ENCODE peak calls at places on chromosomes 7 and 10, in ten cellular contexts. One of them, this sample, is unnamed.
A peak's percentile ranks its signal among the peaks of the same experiment; 100 is the strongest.

GRCh38 chr10:46995234-46995633 is 84.0 kb downstream of the PTPN20 start:
- DNase-seq in cardiac muscle cell: peak; percentile 7
- DNase-seq in cardiac fibroblast: peak; percentile 4
- DNase-seq in AG09309: no peak
- DNase-seq in NT2/D1: no peak
- DNase-seq in IMR-90: no peak
- DNase-seq in uterus: no peak
- DNase-seq in neuronal stem cell: no peak
- DNase-seq in sigmoid colon: no peak
- DNase-seq in kidney epithelial cell: no peak
- DNase-seq in this sample: no peak

GRCh38 chr10:119643306-119644214 is 7.6 kb upstream of the BAG3 start:
- DNase-seq in NT2/D1: no peak
- DNase-seq in kidney epithelial cell: no peak
- DNase-seq in cardiac fibroblast: no peak
- DNase-seq in uterus: no peak
- DNase-seq in cardiac muscle cell: no peak
- DNase-seq in IMR-90: no peak
- DNase-seq in sigmoid colon: no peak
- DNase-seq in neuronal stem cell: no peak
- DNase-seq in AG09309: peak; percentile 52
- DNase-seq in this sample: no peak

GRCh38 chr7:139774376-139774775 is 3.4 kb downstream of the HIPK2 start:
- DNase-seq in AG09309: peak; percentile 55
- DNase-seq in IMR-90: peak; percentile 90
- DNase-seq in sigmoid colon: no peak
- DNase-seq in neuronal stem cell: no peak
- DNase-seq in kidney epithelial cell: no peak
- DNase-seq in cardiac muscle cell: peak; percentile 40
- DNase-seq in NT2/D1: no peak
- DNase-seq in uterus: no peak
- DNase-seq in cardiac fibroblast: peak; percentile 47
- DNase-seq in this sample: no peak

GRCh38 chr10:3817002-3817401 is 32.0 kb upstream of the KLF6 start:
- DNase-seq in kidney epithelial cell: no peak
- DNase-seq in IMR-90: no peak
- DNase-seq in AG09309: no peak
- DNase-seq in NT2/D1: no peak
- DNase-seq in neuronal stem cell: no peak
- DNase-seq in cardiac muscle cell: no peak
- DNase-seq in uterus: no peak
- DNase-seq in sigmoid colon: no peak
- DNase-seq in cardiac fibroblast: no peak
- DNase-seq in this sample: no peak

GRCh38 chr7:17498230-17498629 is 199.8 kb downstream of the AHR start:
- DNase-seq in kidney epithelial cell: no peak
- DNase-seq in cardiac muscle cell: no peak
- DNase-seq in AG09309: no peak
- DNase-seq in uterus: no peak
- DNase-seq in cardiac fibroblast: no peak
- DNase-seq in NT2/D1: no peak
- DNase-seq in IMR-90: no peak
- DNase-seq in neuronal stem cell: no peak
- DNase-seq in sigmoid colon: no peak
- DNase-seq in this sample: no peak

GRCh38 chr7:44280993-44281721 is 44.2 kb downstream of the CAMK2B start:
- DNase-seq in neuronal stem cell: no peak
- DNase-seq in IMR-90: no peak
- DNase-seq in uterus: peak; percentile 6
- DNase-seq in cardiac muscle cell: no peak
- DNase-seq in kidney epithelial cell: no peak
- DNase-seq in NT2/D1: no peak
- DNase-seq in cardiac fibroblast: no peak
- DNase-seq in AG09309: no peak
- DNase-seq in sigmoid colon: peak; percentile 59
- DNase-seq in this sample: no peak

GRCh38 chr7:5360971-5361370 is 62.7 kb downstream of the TNRC18 start:
- DNase-seq in kidney epithelial cell: no peak
- DNase-seq in cardiac fibroblast: no peak
- DNase-seq in cardiac muscle cell: no peak
- DNase-seq in sigmoid colon: no peak
- DNase-seq in IMR-90: no peak
- DNase-seq in AG09309: no peak
- DNase-seq in uterus: no peak
- DNase-seq in neuronal stem cell: no peak
- DNase-seq in NT2/D1: no peak
- DNase-seq in this sample: no peak

GRCh38 chr7:22858640-22859561 is 36.3 kb upstream of the TOMM7 start:
- DNase-seq in kidney epithelial cell: peak; percentile 69
- DNase-seq in NT2/D1: no peak
- DNase-seq in IMR-90: peak; percentile 99
- DNase-seq in sigmoid colon: no peak
- DNase-seq in cardiac fibroblast: peak; percentile 92
- DNase-seq in AG09309: peak; percentile 99
- DNase-seq in uterus: no peak
- DNase-seq in cardiac muscle cell: peak; percentile 94
- DNase-seq in neuronal stem cell: no peak
- DNase-seq in this sample: no peak

GRCh38 chr7:112634107-112634506 is 153.3 kb downstream of the LSMEM1 start:
- DNase-seq in uterus: no peak
- DNase-seq in neuronal stem cell: no peak
- DNase-seq in cardiac fibroblast: no peak
- DNase-seq in NT2/D1: no peak
- DNase-seq in sigmoid colon: no peak
- DNase-seq in AG09309: no peak
- DNase-seq in kidney epithelial cell: no peak
- DNase-seq in cardiac muscle cell: no peak
- DNase-seq in IMR-90: no peak
- DNase-seq in this sample: no peak

DNA sequence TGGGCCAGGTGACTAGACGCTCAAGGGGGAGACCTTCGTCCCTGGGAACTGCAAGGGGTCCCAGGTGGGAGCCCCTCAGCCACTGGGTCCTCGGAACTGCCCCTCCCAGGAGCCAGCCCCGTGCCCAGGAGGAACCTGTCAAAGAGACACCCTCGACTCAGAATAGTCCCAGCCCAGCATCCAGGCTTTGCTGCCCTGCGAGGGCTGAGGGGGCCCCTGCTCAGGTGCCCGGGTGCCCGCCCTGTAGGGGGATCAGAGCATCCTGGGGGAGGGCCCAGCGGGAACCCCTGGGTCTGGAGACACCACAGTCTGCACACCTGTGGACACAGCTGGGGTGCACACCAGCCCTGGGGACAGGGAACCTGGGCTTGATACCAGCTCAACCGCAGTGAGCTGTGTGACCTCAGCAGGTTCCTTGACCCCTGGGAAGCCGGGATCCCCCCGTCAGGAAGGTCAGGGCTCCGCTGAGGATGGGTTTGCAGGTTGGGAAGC is 394 bp downstream of the ELN start:
- DNase-seq in uterus: no peak
- DNase-seq in AG09309: no peak
- DNase-seq in sigmoid colon: no peak
- DNase-seq in kidney epithelial cell: no peak
- DNase-seq in IMR-90: no peak
- DNase-seq in neuronal stem cell: no peak
- DNase-seq in cardiac fibroblast: no peak
- DNase-seq in NT2/D1: no peak
- DNase-seq in cardiac muscle cell: no peak
- DNase-seq in this sample: no peak
- H3K4me3 ChIP-seq in uterus: peak overlapping the region; percentile 45
- H3K4me3 ChIP-seq in AG09309: peak overlapping the region; percentile 37
- H3K4me3 ChIP-seq in sigmoid colon: peak overlapping the region; percentile 74
- H3K4me3 ChIP-seq in kidney epithelial cell: no peak overlapping the region
- H3K4me3 ChIP-seq in IMR-90: peak overlapping the region; percentile 25
- H3K4me3 ChIP-seq in neuronal stem cell: no peak overlapping the region
- H3K4me3 ChIP-seq in cardiac fibroblast: peak overlapping the region; percentile 30
- H3K4me3 ChIP-seq in NT2/D1: no peak overlapping the region
- H3K4me3 ChIP-seq in cardiac muscle cell: no peak overlapping the region
- H3K4me3 ChIP-seq in this sample: peak overlapping the region; percentile 40

DNA sequence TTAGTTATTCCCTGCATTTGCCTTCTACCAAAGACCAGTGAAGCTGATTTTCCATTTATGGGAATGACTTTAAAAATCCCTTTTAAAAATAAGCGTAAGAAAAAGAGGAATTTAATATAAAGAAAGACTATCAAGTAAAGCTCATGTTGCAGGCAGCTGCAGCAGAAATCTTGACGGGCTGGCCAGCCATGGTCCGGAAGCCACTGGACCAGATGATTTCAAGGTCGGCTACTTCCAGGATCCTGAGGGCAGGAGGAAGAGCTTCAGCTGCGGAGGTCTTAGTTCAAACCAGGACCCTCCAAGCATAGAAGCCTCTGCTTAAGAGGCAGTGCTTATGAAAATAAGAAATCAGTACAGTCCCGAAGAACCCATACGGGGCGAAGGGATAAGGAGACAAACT is 220.2 kb upstream of the CELF2 start:
- DNase-seq in neuronal stem cell: no peak
- DNase-seq in cardiac muscle cell: peak; percentile 32
- DNase-seq in IMR-90: no peak
- DNase-seq in AG09309: no peak
- DNase-seq in NT2/D1: no peak
- DNase-seq in cardiac fibroblast: peak; percentile 37
- DNase-seq in sigmoid colon: no peak
- DNase-seq in uterus: no peak
- DNase-seq in kidney epithelial cell: no peak
- DNase-seq in this sample: no peak
- H3K4me3 ChIP-seq in neuronal stem cell: no peak overlapping the region
- H3K4me3 ChIP-seq in cardiac muscle cell: no peak overlapping the region
- H3K4me3 ChIP-seq in IMR-90: no peak overlapping the region
- H3K4me3 ChIP-seq in AG09309: no peak overlapping the region
- H3K4me3 ChIP-seq in NT2/D1: no peak overlapping the region
- H3K4me3 ChIP-seq in cardiac fibroblast: no peak overlapping the region
- H3K4me3 ChIP-seq in sigmoid colon: peak overlapping the region; percentile 43
- H3K4me3 ChIP-seq in uterus: peak overlapping the region; percentile 31
- H3K4me3 ChIP-seq in kidney epithelial cell: no peak overlapping the region
- H3K4me3 ChIP-seq in this sample: no peak overlapping the region

DNA sequence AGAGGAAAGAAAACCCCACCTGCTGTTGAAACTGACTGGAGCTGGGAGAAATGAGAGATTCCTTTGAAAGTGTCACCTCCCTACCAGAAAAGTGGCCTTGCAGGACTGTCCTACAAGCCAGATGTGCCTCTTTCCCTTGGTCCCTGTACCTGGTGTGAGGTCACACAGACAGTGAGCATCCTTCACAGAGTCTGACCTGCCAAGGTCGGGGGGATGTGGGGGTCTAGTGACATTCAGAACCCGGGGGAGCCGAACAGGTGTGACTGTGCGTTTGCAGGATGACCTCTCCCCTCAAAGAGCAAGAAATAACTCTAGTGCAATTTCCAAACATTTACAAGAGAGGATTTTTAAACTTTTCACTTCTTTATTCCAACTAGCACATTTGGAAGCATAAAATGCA is 93.4 kb upstream of the ZNF479 start:
- DNase-seq in neuronal stem cell: no peak
- DNase-seq in AG09309: no peak
- DNase-seq in cardiac fibroblast: no peak
- DNase-seq in cardiac muscle cell: no peak
- DNase-seq in kidney epithelial cell: no peak
- DNase-seq in uterus: no peak
- DNase-seq in IMR-90: no peak
- DNase-seq in sigmoid colon: no peak
- DNase-seq in NT2/D1: no peak
- DNase-seq in this sample: no peak
- H3K4me3 ChIP-seq in neuronal stem cell: no peak overlapping the region
- H3K4me3 ChIP-seq in AG09309: no peak overlapping the region
- H3K4me3 ChIP-seq in cardiac fibroblast: no peak overlapping the region
- H3K4me3 ChIP-seq in cardiac muscle cell: no peak overlapping the region
- H3K4me3 ChIP-seq in kidney epithelial cell: no peak overlapping the region
- H3K4me3 ChIP-seq in uterus: no peak overlapping the region
- H3K4me3 ChIP-seq in IMR-90: no peak overlapping the region
- H3K4me3 ChIP-seq in sigmoid colon: no peak overlapping the region
- H3K4me3 ChIP-seq in NT2/D1: no peak overlapping the region
- H3K4me3 ChIP-seq in this sample: no peak overlapping the region

GRCh38 chr7:88216276-88216675 is 3.6 kb downstream of the SRI start:
- DNase-seq in cardiac fibroblast: no peak
- DNase-seq in NT2/D1: no peak
- DNase-seq in neuronal stem cell: no peak
- DNase-seq in IMR-90: no peak
- DNase-seq in kidney epithelial cell: no peak
- DNase-seq in uterus: no peak
- DNase-seq in sigmoid colon: no peak
- DNase-seq in cardiac muscle cell: no peak
- DNase-seq in AG09309: no peak
- DNase-seq in this sample: no peak

GRCh38 chr7:88218428-88218745 is 1.5 kb downstream of the SRI start:
- DNase-seq in sigmoid colon: no peak
- DNase-seq in cardiac muscle cell: no peak
- DNase-seq in cardiac fibroblast: no peak
- DNase-seq in kidney epithelial cell: no peak
- DNase-seq in IMR-90: no peak
- DNase-seq in neuronal stem cell: no peak
- DNase-seq in uterus: no peak
- DNase-seq in NT2/D1: no peak
- DNase-seq in AG09309: no peak
- DNase-seq in this sample: no peak

GRCh38 chr7:88218836-88219605 is 817 bp downstream of the SRI start:
- DNase-seq in cardiac fibroblast: peak; percentile 80
- DNase-seq in kidney epithelial cell: no peak
- DNase-seq in AG09309: no peak
- DNase-seq in uterus: peak; percentile 40
- DNase-seq in sigmoid colon: peak; percentile 76
- DNase-seq in IMR-90: peak; percentile 66
- DNase-seq in cardiac muscle cell: peak; percentile 74
- DNase-seq in NT2/D1: no peak
- DNase-seq in neuronal stem cell: no peak
- DNase-seq in this sample: peak; percentile 54

GRCh38 chr7:88219781-88220747 is at the start of gene SRI:
- DNase-seq in kidney epithelial cell: no peak
- DNase-seq in IMR-90: peak; percentile 72
- DNase-seq in NT2/D1: peak; percentile 55
- DNase-seq in uterus: peak; percentile 73
- DNase-seq in cardiac muscle cell: peak; percentile 91
- DNase-seq in sigmoid colon: peak; percentile 89
- DNase-seq in neuronal stem cell: peak; percentile 88
- DNase-seq in AG09309: peak; percentile 31
- DNase-seq in cardiac fibroblast: peak; percentile 92
- DNase-seq in this sample: peak; percentile 81

DNA sequence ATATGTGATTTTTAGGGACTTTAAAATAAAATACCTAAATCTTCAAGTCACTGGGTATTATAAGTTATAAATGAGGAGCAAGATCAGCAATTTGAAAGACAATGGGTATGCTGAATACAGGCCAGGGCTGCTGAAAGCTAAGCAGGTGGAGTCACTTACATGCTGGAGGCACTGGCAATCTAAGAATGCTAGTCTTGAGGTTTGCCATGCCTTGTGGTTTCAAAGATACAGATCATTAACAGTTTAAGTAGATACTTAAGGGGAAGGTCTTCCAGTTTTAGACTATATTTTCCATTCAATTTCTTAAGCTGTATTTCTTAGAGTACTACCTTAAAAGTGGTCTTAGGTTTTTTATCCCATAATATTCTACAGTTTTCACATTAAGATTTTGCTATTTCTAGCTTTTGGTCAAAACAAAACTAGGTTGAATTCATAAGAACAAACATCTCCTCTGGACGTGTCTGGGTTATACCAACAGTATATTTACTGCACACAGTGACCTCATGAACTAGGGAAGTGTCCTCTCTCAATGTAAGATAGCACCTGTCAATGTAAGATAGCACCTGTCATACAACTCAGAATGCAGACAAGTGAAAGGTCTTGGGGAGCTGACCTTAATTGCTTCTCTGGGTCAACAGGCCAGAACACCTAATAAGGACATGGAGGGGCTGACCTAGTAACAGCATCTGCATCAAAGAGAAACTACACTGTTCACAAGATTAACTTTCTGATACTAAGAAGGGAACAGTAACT is 2.0 kb downstream of the SRI start:
- DNase-seq in cardiac fibroblast: no peak
- DNase-seq in sigmoid colon: no peak
- DNase-seq in AG09309: no peak
- DNase-seq in NT2/D1: no peak
- DNase-seq in IMR-90: no peak
- DNase-seq in uterus: no peak
- DNase-seq in cardiac muscle cell: no peak
- DNase-seq in neuronal stem cell: no peak
- DNase-seq in kidney epithelial cell: no peak
- DNase-seq in this sample: no peak
- H3K4me3 ChIP-seq in cardiac fibroblast: no peak overlapping the region
- H3K4me3 ChIP-seq in sigmoid colon: peak overlapping the region; percentile 96
- H3K4me3 ChIP-seq in AG09309: no peak overlapping the region
- H3K4me3 ChIP-seq in NT2/D1: no peak overlapping the region
- H3K4me3 ChIP-seq in IMR-90: no peak overlapping the region
- H3K4me3 ChIP-seq in uterus: peak overlapping the region; percentile 67
- H3K4me3 ChIP-seq in cardiac muscle cell: peak overlapping the region; percentile 94
- H3K4me3 ChIP-seq in neuronal stem cell: no peak overlapping the region
- H3K4me3 ChIP-seq in kidney epithelial cell: peak overlapping the region; percentile 83
- H3K4me3 ChIP-seq in this sample: no peak overlapping the region